ENCODE peak calls at places on chromosomes 4 and X, in ten cellular contexts. C, M, N, X, O, J, E, T, Y and U are unnamed samples.

GRCh38 chrX:102765217-102765616 is 44.7 kb downstream of the GPRASP3 start:
- DNase-seq in E (peak), Y (no peak), M (peak), C (peak), X (no peak), O (no peak), T (no peak), N (peak), J (no peak), U (no peak)

GRCh38 chr4:150952167-150952845 is 62.8 kb downstream of the LRBA start:
- DNase-seq in J (no peak), M (no peak), E (no peak), X (no peak), C (no peak), Y (no peak), N (no peak), T (no peak), O (no peak), U (no peak)

GRCh38 chrX:107775734-107776511 is at the start of gene TSC22D3:
- DNase-seq in Y (peak), M (peak), O (no peak), T (peak), N (peak), X (peak), J (peak), E (peak), C (peak), U (peak)

GRCh38 chrX:28966335-28966734 is 379.1 kb downstream of the IL1RAPL1 start:
- DNase-seq in O (no peak), X (no peak), E (no peak), C (peak), T (no peak), J (no peak), M (peak), N (no peak), Y (no peak), U (no peak)

GRCh38 chr4:20352172-20352431 is 100.4 kb downstream of the SLIT2 start:
- DNase-seq in J (no peak), O (no peak), N (no peak), E (no peak), T (no peak), X (no peak), Y (no peak), C (no peak), M (no peak), U (no peak)

GRCh38 chrX:80765226-80765625 is 44.5 kb downstream of the BRWD3 start:
- DNase-seq in J (no peak), N (peak), O (no peak), Y (no peak), C (peak), T (no peak), X (no peak), E (peak), M (peak), U (no peak)

GRCh38 chrX:9370888-9371287 is 94.0 kb upstream of the TBL1X start:
- DNase-seq in C (no peak), M (peak), J (no peak), T (no peak), E (no peak), O (no peak), X (no peak), N (peak), Y (no peak), U (no peak)

GRCh38 chrX:30798810-30799209 is 90.2 kb downstream of the TAB3 start:
- DNase-seq in Y (no peak), C (no peak), N (no peak), O (no peak), M (no peak), E (peak), X (no peak), T (no peak), J (no peak), U (no peak)

GRCh38 chrX:101385795-101386541 is at the start of gene BTK:
- DNase-seq in N (no peak), E (no peak), J (no peak), O (peak), X (no peak), T (no peak), C (no peak), Y (peak), M (no peak), U (no peak)

GRCh38 chr4:6263541-6264540 is 5.8 kb upstream of the WFS1 start:
- DNase-seq in M (peak), X (peak), N (peak), Y (peak), O (no peak), C (peak), J (peak), T (no peak), E (peak), U (no peak)

GRCh38 chr4:164926301-164926700 is 49.3 kb downstream of the APELA start:
- DNase-seq in C (peak), M (no peak), Y (no peak), E (peak), J (no peak), O (no peak), N (no peak), X (no peak), T (no peak), U (no peak)

GRCh38 chr4:161919442-161920220 is 244.2 kb downstream of the FSTL5 start:
- DNase-seq in M (no peak), Y (no peak), J (no peak), C (no peak), T (no peak), O (no peak), X (no peak), E (no peak), N (peak), U (no peak)

GRCh38 chr4:81919238-81919637 is 447.5 kb upstream of the RASGEF1B start:
- DNase-seq in N (peak), C (peak), J (peak), M (no peak), O (no peak), X (peak), Y (no peak), T (no peak), E (peak), U (no peak)

GRCh38 chr4:122178961-122179360 is 26.8 kb downstream of the BLTP1 start:
- DNase-seq in E (no peak), O (no peak), C (no peak), T (no peak), X (no peak), M (no peak), Y (no peak), N (no peak), J (no peak), U (no peak)

GRCh38 chr4:40307627-40308497 is 27.3 kb upstream of the CHRNA9 start:
- DNase-seq in J (peak), Y (peak), E (no peak), T (peak), X (no peak), C (no peak), O (no peak), N (no peak), M (no peak), U (no peak)

GRCh38 chrX:344371-344901 is 25.8 kb upstream of the GTPBP6 start:
- DNase-seq in E (no peak), O (no peak), J (no peak), N (no peak), Y (no peak), X (no peak), M (no peak), T (peak), C (no peak), U (no peak)

GRCh38 chr4:25011135-25011866 is 19.4 kb downstream of the LGI2 start:
- DNase-seq in C (no peak), Y (no peak), X (no peak), O (no peak), N (no peak), J (no peak), E (no peak), M (no peak), T (no peak), U (no peak)

GRCh38 chr4:61070269-61070668 is 129.9 kb upstream of the ADGRL3 start:
- DNase-seq in C (peak), J (no peak), Y (no peak), T (no peak), N (no peak), M (no peak), E (no peak), X (no peak), O (no peak), U (no peak)